ENCODE peak calls at places on chromosomes 16 and 17, in eight cellular contexts. S is activated naive CD4-positive, alpha-beta T cell; E is CD4-positive, alpha-beta T cell; T is T-helper 2 cell; V is COR-L47; I is KBM-7; W is LoVo; F is NCI-H1092 treated with DMSO at 0.1 percent for 48 hours. R is an unnamed sample.

GRCh38 chr17:74960739-74961342 is 11.7 kb downstream of the HID1 start:
- DNase-seq in S (no peak), E (no peak), T (peak; percentile 31), V (no peak), I (peak; percentile 94), W (no peak), F (no peak), R (no peak)

GRCh38 chr16:5186381-5186903 is 88.8 kb upstream of the EEF2KMT start:
- DNase-seq in S (no peak), E (no peak), T (no peak), V (no peak), I (no peak), W (no peak), F (no peak), R (no peak)

GRCh38 chr17:7263071-7263800 is 958 bp upstream of the CLDN7 start:
- DNase-seq in S (no peak), E (no peak), T (no peak), V (no peak), I (peak; percentile 63), W (peak; percentile 82), F (no peak), R (no peak)

GRCh38 chr16:30096862-30097563 is 1.0 kb upstream of the YPEL3 start:
- DNase-seq in S (no peak), E (no peak), T (no peak), V (no peak), I (peak; percentile 48), W (no peak), F (no peak), R (no peak)

GRCh38 chr17:57803026-57803425 is 46.8 kb downstream of the MRPS23 start:
- DNase-seq in S (no peak), E (no peak), T (no peak), V (no peak), I (no peak), W (no peak), F (no peak), R (no peak)

GRCh38 chr17:36761203-36761945 is 160.0 kb downstream of the MRM1 start:
- DNase-seq in S (no peak), E (no peak), T (no peak), V (no peak), I (no peak), W (no peak), F (no peak), R (no peak)

GRCh38 chr16:78179666-78180065 is 80.2 kb downstream of the WWOX start:
- DNase-seq in S (no peak), E (no peak), T (no peak), V (no peak), I (no peak), W (no peak), F (peak; percentile 17), R (peak; percentile 46)

GRCh38 chr16:86476956-86477530 is 33.3 kb upstream of the FOXF1 start:
- DNase-seq in S (no peak), E (no peak), T (no peak), V (no peak), I (no peak), W (no peak), F (no peak), R (no peak)

GRCh38 chr17:1590031-1590746 is 27.6 kb upstream of the PITPNA start:
- DNase-seq in S (no peak), E (no peak), T (no peak), V (no peak), I (no peak), W (peak; percentile 90), F (no peak), R (no peak)

GRCh38 chr17:7932483-7932891 is 481 bp downstream of the CNTROB start:
- DNase-seq in S (no peak), E (no peak), T (no peak), V (no peak), I (no peak), W (peak; percentile 33), F (no peak), R (peak; percentile 47)

GRCh38 chr17:51955245-51955644 is 203.3 kb downstream of the CA10 start:
- DNase-seq in S (no peak), E (no peak), T (no peak), V (no peak), I (no peak), W (no peak), F (no peak), R (no peak)

GRCh38 chr16:27127293-27127692 is 60.6 kb downstream of the C16orf82 start:
- DNase-seq in S (no peak), E (no peak), T (no peak), V (no peak), I (no peak), W (no peak), F (no peak), R (no peak)

GRCh38 chr17:4492762-4493561 is 5.7 kb upstream of the SPNS2 start:
- DNase-seq in S (peak; percentile 9), E (no peak), T (no peak), V (no peak), I (peak; percentile 68), W (peak; percentile 46), F (no peak), R (peak; percentile 40)

GRCh38 chr16:50463581-50464324 is 84.4 kb upstream of the NKD1 start:
- DNase-seq in S (no peak), E (no peak), T (no peak), V (no peak), I (no peak), W (no peak), F (no peak), R (no peak)

GRCh38 chr16:4680673-4681470 is 12.5 kb upstream of the NUDT16L1 start:
- DNase-seq in S (no peak), E (no peak), T (no peak), V (no peak), I (no peak), W (no peak), F (no peak), R (no peak)